ENCODE peak calls at places on chromosomes 2 and 18, in ten cellular contexts. Q is NCI-H1694; N is stimulated activated CD8-positive, alpha-beta memory T cell treated with anti-CD3 and anti-CD28 coated beads, Interleukin-2, amount 100 ng/mL, for 1 hour; O is Panc1; U is dermis blood vessel endothelial cell; V is mesenchymal stem cell; H is CD8-positive, alpha-beta memory T cell; C is heart left ventricle; T is stimulated activated naive B cell treated with anti-CD40 and anti-IgM and Interleukin-4, amounts not matched to agents 10 μg/mL and 1 μg/mL and 100 μg/mL, for 72 hours; M is prostate gland. Z is an unnamed sample.

GRCh38 chr18:23399067-23399466 is 54.0 kb upstream of the RIOK3 start:
- DNase-seq in Q (no peak), N (no peak), O (no peak), U (no peak), V (no peak), H (no peak), C (no peak), T (no peak), M (no peak), Z (no peak)

GRCh38 chr2:172100080-172101007 is 2.4 kb downstream of the DLX2 start:
- DNase-seq in Q (no peak), N (no peak), O (no peak), U (no peak), V (no peak), H (no peak), C (no peak), T (no peak), M (no peak), Z (no peak)

GRCh38 chr2:39121523-39122063 is 742 bp upstream of the SOS1 start:
- DNase-seq in Q (no peak), N (no peak), O (no peak), U (no peak), V (no peak), H (no peak), C (no peak), T (no peak), M (no peak), Z (no peak)

GRCh38 chr2:8918412-8918811 is 81.0 kb upstream of the KIDINS220 start:
- DNase-seq in Q (no peak), N (no peak), O (no peak), U (no peak), V (no peak), H (no peak), C (no peak), T (no peak), M (no peak), Z (no peak)

GRCh38 chr2:231947694-231948093 is 13.8 kb upstream of the DIS3L2 start:
- DNase-seq in Q (no peak), N (no peak), O (no peak), U (no peak), V (no peak), H (no peak), C (no peak), T (no peak), M (no peak), Z (no peak)

GRCh38 chr2:102677219-102678215 is 58.2 kb downstream of the SLC9A2 start:
- DNase-seq in Q (no peak), N (no peak), O (no peak), U (no peak), V (no peak), H (no peak), C (no peak), T (no peak), M (no peak), Z (no peak)

GRCh38 chr2:45793998-45794720 is 142.7 kb downstream of the PRKCE start:
- DNase-seq in Q (no peak), N (no peak), O (no peak), U (peak), V (no peak), H (no peak), C (no peak), T (no peak), M (no peak), Z (no peak)

GRCh38 chr2:240916571-240917008 is 10.5 kb downstream of the CROCC2 start:
- DNase-seq in Q (no peak), N (no peak), O (no peak), U (peak), V (peak), H (no peak), C (peak), T (no peak), M (no peak), Z (no peak)

GRCh38 chr2:218927411-218927810 is 32.1 kb upstream of the CDK5R2 start:
- DNase-seq in Q (no peak), N (no peak), O (no peak), U (no peak), V (no peak), H (no peak), C (no peak), T (no peak), M (no peak), Z (no peak)

GRCh38 chr18:924987-925386 is 20.3 kb downstream of the ADCYAP1 start:
- DNase-seq in Q (no peak), N (no peak), O (no peak), U (no peak), V (no peak), H (no peak), C (no peak), T (no peak), M (no peak), Z (no peak)

GRCh38 chr2:95669441-95669994 is 77.7 kb downstream of the TRIM43 start:
- DNase-seq in Q (no peak), N (no peak), O (no peak), U (no peak), V (no peak), H (no peak), C (no peak), T (no peak), M (no peak), Z (no peak)

GRCh38 chr18:79939096-79939495 is 12.4 kb downstream of the SLC66A2 start:
- DNase-seq in Q (no peak), N (no peak), O (no peak), U (no peak), V (no peak), H (no peak), C (no peak), T (no peak), M (peak), Z (no peak)

GRCh38 chr2:49035477-49035876 is 118.8 kb downstream of the FSHR start:
- DNase-seq in Q (no peak), N (no peak), O (no peak), U (no peak), V (no peak), H (no peak), C (no peak), T (no peak), M (no peak), Z (no peak)

GRCh38 chr2:111716901-111717635 is 166.9 kb downstream of the ANAPC1 start:
- DNase-seq in Q (no peak), N (no peak), O (no peak), U (no peak), V (no peak), H (no peak), C (no peak), T (no peak), M (no peak), Z (no peak)

GRCh38 chr2:172085460-172086159 is at the start of gene DLX1:
- DNase-seq in Q (no peak), N (no peak), O (peak), U (no peak), V (no peak), H (no peak), C (no peak), T (no peak), M (no peak), Z (peak)

GRCh38 chr18:13035249-13035914 is 44.2 kb downstream of the CEP192 start:
- DNase-seq in Q (no peak), N (no peak), O (no peak), U (no peak), V (no peak), H (no peak), C (no peak), T (no peak), M (no peak), Z (no peak)

GRCh38 chr2:240451108-240451611 is 15.7 kb downstream of the GPC1 start:
- DNase-seq in Q (no peak), N (no peak), O (no peak), U (no peak), V (no peak), H (no peak), C (no peak), T (no peak), M (peak), Z (no peak)

GRCh38 chr18:3720818-3721545 is 271.0 kb downstream of the TGIF1 start:
- DNase-seq in Q (peak), N (no peak), O (no peak), U (no peak), V (no peak), H (no peak), C (no peak), T (no peak), M (no peak), Z (no peak)

GRCh38 chr2:122261923-122262322 is 506.5 kb downstream of the TSN start:
- DNase-seq in Q (no peak), N (no peak), O (no peak), U (peak), V (no peak), H (no peak), C (no peak), T (no peak), M (no peak), Z (no peak)

GRCh38 chr2:64453710-64454315 is at the start of gene LGALSL:
- DNase-seq in Q (no peak), N (no peak), O (no peak), U (peak), V (peak), H (peak), C (peak), T (peak), M (peak), Z (peak)

GRCh38 chr2:35787302-35788031 is 568.1 kb upstream of the CRIM1 start:
- DNase-seq in Q (no peak), N (no peak), O (no peak), U (peak), V (peak), H (no peak), C (no peak), T (no peak), M (no peak), Z (peak)

GRCh38 chr2:184302506-184302905 is 295.8 kb upstream of the ZNF804A start:
- DNase-seq in Q (no peak), N (no peak), O (no peak), U (no peak), V (peak), H (no peak), C (no peak), T (no peak), M (no peak), Z (no peak)

GRCh38 chr2:3679616-3680393 is 21.8 kb downstream of the ALLC start:
- DNase-seq in Q (no peak), N (no peak), O (no peak), U (no peak), V (no peak), H (no peak), C (no peak), T (no peak), M (no peak), Z (no peak)

GRCh38 chr2:33022989-33023731 is 76.4 kb downstream of the LTBP1 start:
- DNase-seq in Q (no peak), N (no peak), O (peak), U (peak), V (peak), H (no peak), C (no peak), T (no peak), M (no peak), Z (no peak)

GRCh38 chr2:114442545-114442944 is at the start of gene DPP10:
- DNase-seq in Q (no peak), N (no peak), O (no peak), U (peak), V (no peak), H (no peak), C (peak), T (no peak), M (no peak), Z (no peak)

GRCh38 chr2:234158812-234159211 is 108.3 kb downstream of the SPP2 start:
- DNase-seq in Q (no peak), N (no peak), O (no peak), U (no peak), V (no peak), H (no peak), C (no peak), T (no peak), M (no peak), Z (no peak)

GRCh38 chr2:238942941-238943715 is 95.2 kb downstream of the TWIST2 start:
- DNase-seq in Q (no peak), N (no peak), O (no peak), U (no peak), V (no peak), H (no peak), C (no peak), T (no peak), M (no peak), Z (no peak)

GRCh38 chr2:6866239-6866745 is 585 bp upstream of the CMPK2 start:
- DNase-seq in Q (peak), N (no peak), O (no peak), U (peak), V (peak), H (peak), C (no peak), T (no peak), M (no peak), Z (no peak)

GRCh38 chr2:28452534-28453081 is 43.3 kb upstream of the PLB1 start:
- DNase-seq in Q (peak), N (peak), O (peak), U (peak), V (peak), H (peak), C (peak), T (peak), M (peak), Z (peak)

GRCh38 chr2:17593445-17593840 is 52.9 kb downstream of the VSNL1 start:
- DNase-seq in Q (no peak), N (no peak), O (no peak), U (no peak), V (no peak), H (no peak), C (no peak), T (no peak), M (no peak), Z (no peak)